ENCODE peak calls at places on chromosomes 12 and 14, in six cellular contexts. M is left ventricle myocardium inferior; S is ovary; N is CD8-positive, alpha-beta memory T cell; G is esophagus squamous epithelium; W is neural progenitor cell. Q is an unnamed sample.

GRCh38 chr14:89600950-89601826 is 184.2 kb upstream of the FOXN3 start:
- DNase-seq in N (no peak), G (no peak), W (no peak), S (no peak), M (no peak), Q (no peak)

GRCh38 chr14:88993946-88994345 is 169.5 kb downstream of the TTC8 start:
- DNase-seq in W (no peak), G (no peak), N (no peak), M (no peak), S (no peak), Q (no peak)

GRCh38 chr14:63174760-63175191 is 29.5 kb upstream of the RHOJ start:
- DNase-seq in G (no peak), M (no peak), N (no peak), S (peak; percentile 47), W (peak; percentile 75), Q (no peak)

GRCh38 chr12:29782821-29783772 is 645 bp downstream of the TMTC1 start:
- DNase-seq in N (no peak), G (no peak), M (peak; percentile 53), S (peak; percentile 49), W (peak; percentile 77), Q (peak; percentile 20)

GRCh38 chr14:66746316-66747006 is 238.5 kb downstream of the GPHN start:
- DNase-seq in M (no peak), W (peak; percentile 39), S (no peak), N (peak; percentile 1), G (no peak), Q (peak; percentile 40)

GRCh38 chr12:95202691-95203476 is 14.4 kb downstream of the FGD6 start:
- DNase-seq in N (no peak), S (no peak), G (no peak), M (no peak), W (no peak), Q (no peak)

GRCh38 chr12:65740873-65741600 is 83.2 kb upstream of the HMGA2 start:
- DNase-seq in G (no peak), S (peak; percentile 88), M (peak; percentile 81), W (peak; percentile 92), N (peak; percentile 50), Q (peak; percentile 74)

GRCh38 chr14:26032348-26032747 is 565.5 kb downstream of the NOVA1 start:
- DNase-seq in G (no peak), M (no peak), S (no peak), N (no peak), W (no peak), Q (no peak)

GRCh38 chr12:54603173-54603814 is 14.8 kb upstream of the PPP1R1A start:
- DNase-seq in N (peak; percentile 53), G (no peak), W (peak; percentile 58), M (peak; percentile 28), S (peak; percentile 70), Q (peak; percentile 71)

GRCh38 chr12:46371718-46372130 is 849 bp downstream of the SLC38A2 start:
- DNase-seq in G (peak; percentile 50), N (no peak), W (peak; percentile 67), M (peak; percentile 67), S (peak; percentile 63), Q (peak; percentile 70)

GRCh38 chr12:123478762-123479161 is 20.8 kb downstream of the SNRNP35 start:
- DNase-seq in N (no peak), M (peak; percentile 72), S (no peak), W (no peak), G (no peak), Q (no peak)

GRCh38 chr14:93012516-93013367 is 89.8 kb downstream of the CHGA start:
- DNase-seq in W (no peak), S (no peak), M (no peak), N (no peak), G (no peak), Q (no peak)

GRCh38 chr14:103393687-103394626 is 8.7 kb downstream of the MARK3 start:
- DNase-seq in G (no peak), S (no peak), W (peak; percentile 38), N (peak; percentile 23), M (no peak), Q (peak; percentile 60)

GRCh38 chr14:103556976-103557758 is 5.3 kb downstream of the BAG5 start:
- DNase-seq in M (no peak), W (no peak), S (no peak), G (no peak), N (no peak), Q (no peak)

GRCh38 chr14:104224516-104225281 is 86.3 kb downstream of the KIF26A start:
- DNase-seq in S (peak; percentile 66), M (no peak), G (no peak), W (peak; percentile 73), N (no peak), Q (no peak)

GRCh38 chr14:30005114-30005698 is 77.6 kb upstream of the PRKD1 start:
- DNase-seq in M (no peak), S (no peak), W (peak; percentile 53), N (no peak), G (no peak), Q (no peak)

GRCh38 chr12:130961921-130962326 is 8.2 kb downstream of the ADGRD1 start:
- DNase-seq in M (peak; percentile 78), G (no peak), W (no peak), S (no peak), N (no peak), Q (no peak)

GRCh38 chr14:64515053-64515452 is 10.5 kb downstream of the ZBTB1 start:
- DNase-seq in S (no peak), N (no peak), G (no peak), W (no peak), M (no peak), Q (no peak)

GRCh38 chr14:64518229-64518628 is 13.7 kb downstream of the ZBTB1 start:
- DNase-seq in M (no peak), W (no peak), G (no peak), N (no peak), S (no peak), Q (no peak)

GRCh38 chr14:64513271-64513670 is 8.7 kb downstream of the ZBTB1 start:
- DNase-seq in N (no peak), G (no peak), W (no peak), S (no peak), M (no peak), Q (no peak)

GRCh38 chr14:64520699-64521098 is 16.1 kb downstream of the ZBTB1 start:
- DNase-seq in W (no peak), G (no peak), S (no peak), M (no peak), N (no peak), Q (no peak)

GRCh38 chr14:64516969-64517368 is 12.4 kb downstream of the ZBTB1 start:
- DNase-seq in S (no peak), G (no peak), W (no peak), M (no peak), N (no peak), Q (no peak)
- H3K9me3 ChIP-seq in S (no peaks in the 10 kb centered on the region), G (no peaks in the 10 kb centered on the region), W (no peaks in the 10 kb centered on the region), M (no peaks in the 10 kb centered on the region), N (no peaks in the 10 kb centered on the region), Q (no peaks in the 10 kb centered on the region)

GRCh38 chr14:86279405-86279804 is 749.5 kb downstream of the FLRT2 start:
- DNase-seq in G (no peak), W (no peak), M (no peak), S (no peak), N (no peak), Q (no peak)
- H3K9me3 ChIP-seq in G (no peaks in the 10 kb centered on the region), W (no peaks in the 10 kb centered on the region), M (no peaks in the 10 kb centered on the region), S (no peaks in the 10 kb centered on the region), N (no peaks in the 10 kb centered on the region), Q (no peaks in the 10 kb centered on the region)

GRCh38 chr12:34048714-34049113 is 26.4 kb downstream of the ALG10 start:
- DNase-seq in S (no peak), N (no peak), W (no peak), G (no peak), M (no peak), Q (no peak)
- H3K9me3 ChIP-seq in S (no peaks in the 10 kb centered on the region), N (no peaks in the 10 kb centered on the region), W (peaks cover 20% of the 10 kb centered on the region), G (no peaks in the 10 kb centered on the region), M (peaks cover 45% of the 10 kb centered on the region), Q (no peaks in the 10 kb centered on the region)

GRCh38 chr12:132204064-132204821 is 60.0 kb downstream of the NOC4L start:
- DNase-seq in M (no peak), S (no peak), N (no peak), W (no peak), G (no peak), Q (no peak)
- H3K9me3 ChIP-seq in M (peaks cover 10% of the 10 kb centered on the region), S (no peaks in the 10 kb centered on the region), N (no peaks in the 10 kb centered on the region), W (no peaks in the 10 kb centered on the region), G (no peaks in the 10 kb centered on the region), Q (no peaks in the 10 kb centered on the region)

GRCh38 chr14:97943619-97944018 is 1146.4 kb downstream of the VRK1 start:
- DNase-seq in G (no peak), M (no peak), W (no peak), N (no peak), S (no peak), Q (no peak)
- H3K9me3 ChIP-seq in G (no peaks in the 10 kb centered on the region), M (no peaks in the 10 kb centered on the region), W (no peaks in the 10 kb centered on the region), N (no peaks in the 10 kb centered on the region), S (no peaks in the 10 kb centered on the region), Q (no peaks in the 10 kb centered on the region)

DNA sequence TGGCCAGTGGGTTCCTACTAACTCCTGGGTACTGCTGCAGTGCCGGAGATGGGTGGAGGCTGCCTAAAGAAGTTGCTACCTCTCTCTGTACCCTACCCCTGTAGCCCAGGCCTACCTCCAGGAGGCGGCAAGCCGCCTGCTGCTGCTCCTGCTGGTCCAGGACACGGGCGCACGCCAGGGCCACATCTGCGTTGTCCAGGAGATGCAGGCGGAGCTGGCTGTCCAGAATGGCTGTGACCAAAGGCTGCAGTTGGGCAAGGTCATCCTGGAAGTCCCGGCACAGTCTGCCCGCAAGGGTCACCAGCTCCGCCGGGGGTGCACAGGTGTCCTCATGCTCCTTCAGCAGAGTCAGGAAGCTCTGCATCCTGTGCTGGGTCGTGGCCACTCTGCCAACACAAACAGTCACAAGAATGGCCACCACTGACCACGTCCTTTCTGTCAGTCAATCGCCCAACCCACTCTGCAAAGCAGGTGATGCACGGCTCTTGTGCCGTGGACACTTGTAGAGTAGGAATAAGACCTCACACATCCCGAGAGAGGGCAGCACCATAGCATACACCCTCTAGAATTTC is 1.6 kb downstream of the ANHX start:
- DNase-seq in G (no peak), W (no peak), N (no peak), S (no peak), M (no peak), Q (no peak)
- H3K9me3 ChIP-seq in G (peaks cover 21% of the 10 kb centered on the region), W (peaks cover 4% of the 10 kb centered on the region), N (no peaks in the 10 kb centered on the region), S (no peaks in the 10 kb centered on the region), M (peaks cover 24% of the 10 kb centered on the region), Q (no peaks in the 10 kb centered on the region)

Q was measured in body of pancreas.